ENCODE peak calls at places on chromosomes 6 and 20, in six cellular contexts. I, H, U, O, X and K are unnamed samples.
A peak's percentile ranks its signal among the peaks of the same experiment; 100 is the strongest.

GRCh38 chr20:51840865-51841264 is 38.5 kb upstream of the SALL4 start:
- DNase-seq in O (no peak), X (no peak), U (no peak), I (no peak), H (no peak), K (no peak)

GRCh38 chr20:16528078-16528477 is 45.2 kb downstream of the KIF16B start:
- DNase-seq in I (peak; percentile 96), H (no peak), O (no peak), U (no peak), X (peak; percentile 80), K (no peak)

GRCh38 chr20:19849341-19850189 is 91.5 kb downstream of the RIN2 start:
- DNase-seq in I (no peak), H (peak; percentile 72), O (no peak), U (no peak), X (no peak), K (no peak)

GRCh38 chr20:23078994-23079364 is 7.1 kb downstream of the CD93 start:
- DNase-seq in I (peak; percentile 16), X (peak; percentile 16), U (no peak), H (no peak), O (no peak), K (no peak)

GRCh38 chr6:19811397-19812079 is 25.6 kb upstream of the ID4 start:
- DNase-seq in H (no peak), O (no peak), X (peak; percentile 96), I (peak; percentile 45), U (no peak), K (no peak)

GRCh38 chr6:143394351-143394750 is 56.1 kb downstream of the ADAT2 start:
- DNase-seq in O (no peak), U (no peak), I (no peak), X (no peak), H (no peak), K (no peak)

GRCh38 chr6:100663219-100663863 is 198.6 kb upstream of the SIM1 start:
- DNase-seq in U (no peak), X (peak; percentile 43), H (peak; percentile 22), O (no peak), I (peak; percentile 15), K (no peak)

GRCh38 chr20:24814556-24815195 is 134.4 kb upstream of the CST7 start:
- DNase-seq in X (no peak), I (no peak), O (no peak), U (no peak), H (no peak), K (no peak)

GRCh38 chr20:62969179-62969760 is 16.8 kb downstream of the SLC17A9 start:
- DNase-seq in H (no peak), O (no peak), X (no peak), U (no peak), I (no peak), K (no peak)

GRCh38 chr6:33761922-33762629 is 15.4 kb upstream of the IP6K3 start:
- DNase-seq in O (no peak), X (peak; percentile 87), U (peak; percentile 83), I (peak; percentile 59), H (peak; percentile 28), K (peak; percentile 80)

GRCh38 chr6:164108869-164109769 is 694.6 kb downstream of the QKI start:
- DNase-seq in I (peak; percentile 15), U (no peak), H (peak; percentile 17), O (no peak), X (no peak), K (peak; percentile 89)

GRCh38 chr20:33392016-33392415 is 9.3 kb downstream of the CDK5RAP1 start:
- DNase-seq in I (no peak), H (no peak), O (no peak), U (no peak), X (no peak), K (no peak)

GRCh38 chr6:21469213-21469612 is 124.3 kb upstream of the SOX4 start:
- DNase-seq in I (no peak), X (peak; percentile 61), H (no peak), U (no peak), O (no peak), K (no peak)

GRCh38 chr6:147407571-147407970 is 100.9 kb upstream of the SAMD5 start:
- DNase-seq in I (no peak), U (no peak), H (no peak), O (no peak), X (no peak), K (no peak)

GRCh38 chr6:75291331-75291730 is 6.7 kb upstream of the TMEM30A start:
- DNase-seq in H (no peak), U (no peak), I (no peak), X (no peak), O (no peak), K (no peak)

GRCh38 chr6:116945809-116946208 is 68.8 kb downstream of the RFX6 start:
- DNase-seq in O (no peak), U (no peak), H (no peak), X (no peak), I (no peak), K (peak; percentile 77)

GRCh38 chr6:150345786-150346185 is 23.0 kb upstream of the IYD start:
- DNase-seq in X (no peak), O (no peak), I (no peak), H (no peak), U (no peak), K (no peak)

GRCh38 chr6:20403766-20404640 is 2.3 kb downstream of the E2F3 start:
- DNase-seq in U (peak; percentile 66), O (no peak), I (peak; percentile 63), H (peak; percentile 89), X (peak; percentile 52), K (peak; percentile 86)

GRCh38 chr20:2794866-2795447 is 5.5 kb downstream of the CPXM1 start:
- DNase-seq in I (no peak), X (no peak), H (no peak), U (no peak), O (no peak), K (no peak)

GRCh38 chr6:88380083-88380482 is 213.9 kb upstream of the CNR1 start:
- DNase-seq in U (no peak), H (peak; percentile 94), I (peak; percentile 23), O (no peak), X (no peak), K (peak; percentile 58)

GRCh38 chr20:57782631-57783041 is 72.8 kb upstream of the PMEPA1 start:
- DNase-seq in H (no peak), X (no peak), O (no peak), I (no peak), U (no peak), K (peak; percentile 38)

GRCh38 chr6:7175463-7175862 is 67.7 kb downstream of the RREB1 start:
- DNase-seq in H (no peak), O (no peak), I (no peak), U (no peak), X (no peak), K (no peak)

GRCh38 chr6:24329022-24329421 is 28.8 kb downstream of the DCDC2 start:
- DNase-seq in U (no peak), X (no peak), H (no peak), O (no peak), I (no peak), K (no peak)

GRCh38 chr6:119308994-119309657 is 40.4 kb downstream of the MAN1A1 start:
- DNase-seq in X (peak; percentile 51), I (no peak), U (no peak), O (no peak), H (no peak), K (no peak)

GRCh38 chr20:49846206-49846807 is 33.7 kb downstream of the SLC9A8 start:
- DNase-seq in H (peak; percentile 48), O (no peak), X (peak; percentile 73), U (peak; percentile 38), I (peak; percentile 72), K (peak; percentile 80)

GRCh38 chr20:14688045-14688444 is 350.6 kb upstream of the FLRT3 start:
- DNase-seq in H (no peak), O (no peak), I (no peak), U (no peak), X (no peak), K (no peak)

GRCh38 chr20:1894951-1895673 is at the start of gene SIRPA:
- DNase-seq in X (no peak), U (peak; percentile 32), I (peak; percentile 43), O (no peak), H (peak; percentile 66), K (peak; percentile 81)

GRCh38 chr6:157274471-157275226 is 48.7 kb downstream of the TMEM242 start:
- DNase-seq in H (peak; percentile 73), I (peak; percentile 69), O (peak; percentile 9), U (peak; percentile 94), X (peak; percentile 38), K (peak; percentile 87)
- TF ChIP-seq POLR2A in H (no peak), I (peak; percentile 3), O (peak; percentile 35), U (peak; percentile 63), X (no peak), K (no peak)

DNA sequence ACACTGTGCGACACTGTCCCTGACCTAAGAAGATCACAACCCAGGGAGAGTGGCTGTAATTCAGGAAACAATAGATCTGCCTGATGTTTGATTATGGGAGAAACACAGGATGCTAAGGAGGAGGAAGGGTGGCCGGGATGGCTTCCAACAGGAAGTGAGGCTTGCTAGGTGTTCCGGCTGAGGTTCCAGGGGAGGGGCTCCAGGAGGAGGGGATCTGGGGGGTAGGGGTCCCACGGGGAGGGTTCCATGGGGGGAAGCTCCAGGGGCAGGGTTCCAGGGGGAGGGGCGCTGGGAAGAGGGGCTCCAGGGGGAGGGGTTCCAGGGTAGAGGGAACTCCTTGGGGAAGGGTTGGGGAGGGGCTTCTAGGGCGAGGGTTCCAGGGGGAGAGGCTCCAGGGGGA is 48.6 kb downstream of the DAAM2 start:
- DNase-seq in U (no peak), X (no peak), I (no peak), H (no peak), O (no peak), K (no peak)
- TF ChIP-seq MYC in U (no peak), X (no peak), I (no peak), H (no peak), O (no peak), K (no peak)

DNA sequence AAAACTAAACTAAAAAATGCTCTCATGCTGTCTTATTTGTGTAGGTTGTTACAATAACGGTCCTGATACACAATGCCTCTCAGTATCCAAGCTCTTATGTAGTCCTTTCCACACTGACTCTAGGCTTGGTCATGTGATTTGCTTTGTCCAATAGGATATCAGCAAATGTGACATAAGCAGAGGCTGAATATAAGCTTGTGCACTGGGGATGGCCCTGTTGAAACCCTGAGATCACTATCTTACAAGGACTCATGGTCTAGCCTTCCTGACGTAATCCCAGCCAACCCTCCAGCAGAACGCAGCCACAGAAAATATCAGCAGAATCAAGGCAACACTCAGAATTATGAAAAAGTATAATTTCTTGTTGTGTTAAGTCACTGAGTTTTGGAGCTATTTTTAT is 145.1 kb upstream of the CCN2 start:
- DNase-seq in H (no peak), U (no peak), O (no peak), X (peak; percentile 15), I (peak; percentile 2), K (peak; percentile 4)
- H3K4me3 ChIP-seq in H (no peak overlapping the region), U (no peak overlapping the region), O (no peak overlapping the region), X (no peak overlapping the region), I (no peak overlapping the region), K (no peak overlapping the region)

DNA sequence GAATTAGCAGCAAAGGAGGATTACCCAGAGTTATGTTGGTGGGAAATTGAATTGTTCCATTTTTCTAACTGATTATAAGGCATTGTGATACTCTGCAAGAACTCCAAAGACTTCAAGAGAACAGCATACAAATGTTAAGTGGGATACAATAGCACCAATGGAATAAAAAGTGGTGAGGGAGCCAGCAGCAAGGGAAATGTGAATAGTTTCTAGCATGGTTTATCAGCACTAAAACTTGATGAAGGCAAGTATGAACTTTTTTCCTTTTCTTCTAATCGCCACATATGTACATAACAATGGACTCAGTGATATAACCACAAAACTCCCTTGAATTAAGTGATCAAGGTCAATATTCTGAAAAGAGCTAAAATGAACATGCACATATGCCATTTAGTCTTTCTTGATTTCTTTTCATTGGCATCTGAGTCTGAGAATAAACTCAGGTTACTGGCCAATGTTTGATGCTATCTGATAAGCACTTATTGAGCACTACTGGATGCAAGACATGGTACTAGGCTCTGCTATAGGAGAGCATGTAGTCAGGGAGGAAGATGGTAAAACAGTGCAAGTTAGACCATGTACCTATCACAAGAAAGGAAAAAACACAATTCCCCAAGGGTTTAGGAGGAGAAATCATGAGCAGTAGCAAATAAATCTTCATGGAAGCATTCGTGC is 36.6 kb upstream of the NOX3 start:
- DNase-seq in H (no peak), I (no peak), U (no peak), O (no peak), X (no peak), K (no peak)
- TF ChIP-seq POLR2A in H (no peak), I (no peak), U (no peak), O (no peak), X (no peak), K (no peak)